ENCODE peak calls at places on chromosomes 4 and X, in eight cellular contexts. B is fibroblast of lung; V is astrocyte of the spinal cord; D is activated CD8-positive, alpha-beta T cell treated with anti-CD3 and anti-CD28 coated beads for 36 hours; G is thoracic aorta; S is tibial artery; L is foreskin keratinocyte; N is cardiac muscle cell. P is an unnamed sample.

GRCh38 chrX:3520458-3520857 is 174.0 kb upstream of the MXRA5 start:
- DNase-seq in G (no peak), L (no peak), N (no peak), S (no peak), D (no peak), B (no peak), V (no peak), P (no peak)

GRCh38 chrX:17738737-17739535 is 1.6 kb downstream of the SCML1 start:
- DNase-seq in N (no peak), D (no peak), L (no peak), B (peak), V (peak), S (no peak), G (no peak), P (no peak)

GRCh38 chr4:153634737-153635353 is 49.2 kb upstream of the TLR2 start:
- DNase-seq in B (peak), N (peak), S (no peak), L (no peak), V (peak), G (no peak), D (no peak), P (no peak)

GRCh38 chrX:43693602-43694406 is 37.7 kb downstream of the MAOA start:
- DNase-seq in S (no peak), D (no peak), G (no peak), B (peak), V (peak), L (no peak), N (no peak), P (no peak)

GRCh38 chr4:10204401-10205058 is 87.9 kb upstream of the WDR1 start:
- DNase-seq in L (no peak), B (no peak), D (no peak), N (no peak), S (no peak), G (no peak), V (no peak), P (no peak)

GRCh38 chrX:70973221-70973620 is 42.3 kb upstream of the SLC7A3 start:
- DNase-seq in L (no peak), B (no peak), D (no peak), N (no peak), S (no peak), G (no peak), V (no peak), P (no peak)

GRCh38 chrX:46305431-46305830 is 239.8 kb downstream of the ZNF674 start:
- DNase-seq in L (no peak), S (no peak), B (no peak), D (no peak), G (no peak), V (no peak), N (no peak), P (no peak)

GRCh38 chr4:47831026-47831689 is 6.7 kb downstream of the CORIN start:
- DNase-seq in B (no peak), G (no peak), L (no peak), S (no peak), D (no peak), V (no peak), N (peak), P (no peak)

GRCh38 chr4:177853198-177853597 is 411.0 kb upstream of the AGA start:
- DNase-seq in S (no peak), B (no peak), G (no peak), D (no peak), N (no peak), L (no peak), V (no peak), P (no peak)

GRCh38 chr4:168743576-168743975 is 246.7 kb downstream of the PALLD start:
- DNase-seq in N (no peak), L (no peak), V (peak), S (no peak), D (no peak), B (peak), G (no peak), P (no peak)

GRCh38 chr4:11416767-11417113 is 12.0 kb downstream of the HS3ST1 start:
- DNase-seq in L (no peak), B (no peak), G (no peak), S (no peak), N (no peak), D (no peak), V (no peak), P (no peak)

GRCh38 chr4:11416071-11416766 is 12.5 kb downstream of the HS3ST1 start:
- DNase-seq in B (no peak), S (no peak), D (no peak), G (no peak), N (no peak), V (no peak), L (no peak), P (no peak)

GRCh38 chr4:11420327-11420726 is 8.4 kb downstream of the HS3ST1 start:
- DNase-seq in S (no peak), N (no peak), V (no peak), D (no peak), B (no peak), G (no peak), L (no peak), P (no peak)

GRCh38 chr4:11421116-11421515 is 7.6 kb downstream of the HS3ST1 start:
- DNase-seq in G (no peak), N (no peak), B (no peak), L (no peak), S (no peak), D (no peak), V (peak), P (no peak)

DNA sequence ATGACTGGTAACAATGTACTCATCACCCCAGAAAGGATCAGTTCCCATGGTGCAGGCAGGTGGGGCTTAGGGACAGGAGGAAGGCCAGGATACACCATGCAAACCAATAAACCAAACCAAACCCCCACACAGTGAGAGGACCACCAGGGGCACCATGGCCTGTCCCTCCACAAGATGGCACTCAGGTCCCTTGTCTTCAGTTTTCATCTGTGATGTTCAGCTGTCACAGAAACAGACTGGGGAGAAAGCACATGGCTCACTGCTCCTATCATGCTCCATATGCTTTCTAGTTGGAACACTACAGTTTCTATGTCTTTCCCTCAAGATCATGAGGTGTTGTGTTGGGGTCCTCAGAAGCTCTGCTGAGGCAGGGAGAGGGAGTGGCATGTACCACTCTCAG is 10.1 kb downstream of the HS3ST1 start:
- DNase-seq in L (no peak), N (no peak), B (peak), D (peak), S (no peak), V (no peak), G (no peak), P (no peak)
- TF ChIP-seq CTCF in L (peak), N (no peak), B (peak), D (peak), S (no peak), V (peak), G (no peak), P (no peak)

GRCh38 chrX:19581786-19582185 is 66.5 kb upstream of the MAP3K15 start:
- DNase-seq in S (no peak), D (no peak), L (no peak), B (no peak), N (no peak), V (no peak), G (no peak), P (no peak)
- TF ChIP-seq CTCF in S (no peak), D (no peak), L (no peak), B (no peak), N (no peak), V (no peak), G (no peak), P (no peak)

GRCh38 chr4:17578482-17578891 is 1.5 kb downstream of the LAP3 start:
- DNase-seq in L (no peak), G (no peak), V (peak), N (no peak), S (no peak), D (peak), B (peak), P (peak)

GRCh38 chr4:17574206-17574605 is 2.8 kb upstream of the LAP3 start:
- DNase-seq in N (no peak), S (no peak), G (no peak), V (no peak), D (no peak), B (no peak), L (no peak), P (no peak)

GRCh38 chr4:17576932-17577659 is at the start of gene LAP3:
- DNase-seq in G (peak), S (peak), L (peak), V (peak), N (peak), B (peak), D (peak), P (peak)

GRCh38 chr4:17580969-17581368 is 4.0 kb downstream of the LAP3 start:
- DNase-seq in G (no peak), D (no peak), S (no peak), B (peak), L (no peak), N (no peak), V (peak), P (no peak)

DNA sequence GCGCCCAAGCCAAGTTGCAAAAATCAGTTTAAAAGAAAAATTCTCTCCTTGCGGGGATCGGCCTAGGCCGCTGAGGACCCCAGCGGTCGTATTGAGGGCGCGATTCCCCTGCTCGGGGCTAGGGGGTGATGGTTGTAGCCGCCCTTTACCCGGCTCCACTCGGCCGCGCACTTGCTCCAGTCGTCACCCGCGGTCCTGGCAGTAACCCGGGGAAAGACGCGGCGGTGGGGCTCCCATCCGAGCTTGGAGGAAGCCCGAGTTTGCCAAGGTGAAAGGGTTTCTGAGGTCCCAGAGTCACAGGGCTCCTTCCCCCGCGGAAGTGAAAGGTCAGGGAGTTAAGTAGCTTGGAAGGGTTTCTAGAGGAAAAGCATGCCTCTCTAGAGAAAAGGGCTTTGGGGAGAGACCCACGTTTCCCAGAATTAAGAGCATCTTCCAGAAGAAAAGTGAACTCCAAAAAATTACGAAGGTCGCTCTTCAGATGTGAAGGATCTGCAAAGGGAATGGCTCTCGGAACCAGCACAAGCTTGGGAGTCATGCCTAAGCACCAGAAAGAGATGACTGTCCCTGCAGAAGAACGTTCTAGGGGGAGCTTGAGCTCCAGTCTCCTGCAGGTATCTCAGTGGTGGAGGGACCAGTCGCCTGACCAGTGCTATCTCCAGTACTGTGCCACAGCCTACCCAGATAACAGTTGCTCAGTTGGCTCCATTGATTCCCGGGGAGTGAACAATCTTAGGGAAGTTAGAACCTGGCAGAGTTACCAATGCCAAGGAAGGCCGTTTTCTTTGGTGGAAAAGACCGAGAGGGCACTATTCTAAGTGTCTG is 873 bp downstream of the LAP3 start:
- DNase-seq in N (peak), B (peak), V (peak), D (peak), S (peak), L (no peak), G (peak), P (peak)
- TF ChIP-seq CTCF in N (no peak), B (no peak), V (peak), D (no peak), S (no peak), L (no peak), G (no peak), P (no peak)

GRCh38 chrX:54449929-54450328 is 9.7 kb downstream of the TSR2 start:
- DNase-seq in B (no peak), L (no peak), S (no peak), V (no peak), D (no peak), N (no peak), G (no peak), P (no peak)

GRCh38 chrX:54444752-54445151 is 4.5 kb downstream of the TSR2 start:
- DNase-seq in N (no peak), G (no peak), S (no peak), D (no peak), V (no peak), B (no peak), L (no peak), P (no peak)

GRCh38 chrX:54442790-54443189 is 2.6 kb downstream of the TSR2 start:
- DNase-seq in D (no peak), B (no peak), N (no peak), L (no peak), S (no peak), G (no peak), V (no peak), P (no peak)

GRCh38 chrX:54446084-54446483 is 5.9 kb downstream of the TSR2 start:
- DNase-seq in G (no peak), S (no peak), B (no peak), V (no peak), N (no peak), D (no peak), L (no peak), P (no peak)

GRCh38 chrX:54447461-54447860 is 7.3 kb downstream of the TSR2 start:
- DNase-seq in G (no peak), B (peak), S (no peak), N (peak), L (no peak), V (no peak), D (no peak), P (no peak)
- TF ChIP-seq CTCF in G (no peak), B (peak), S (no peak), N (peak), L (peak), V (no peak), D (no peak), P (no peak)

GRCh38 chr4:13876151-13876550 is 248.6 kb upstream of the BOD1L1 start:
- DNase-seq in D (no peak), B (no peak), V (no peak), S (no peak), L (no peak), G (no peak), N (no peak), P (no peak)

GRCh38 chr4:13887010-13887409 is 259.5 kb upstream of the BOD1L1 start:
- DNase-seq in D (no peak), L (no peak), S (no peak), N (no peak), G (no peak), V (no peak), B (no peak), P (no peak)

GRCh38 chr4:13876940-13877339 is 249.4 kb upstream of the BOD1L1 start:
- DNase-seq in V (no peak), G (no peak), D (no peak), N (no peak), S (no peak), L (no peak), B (no peak), P (no peak)

DNA sequence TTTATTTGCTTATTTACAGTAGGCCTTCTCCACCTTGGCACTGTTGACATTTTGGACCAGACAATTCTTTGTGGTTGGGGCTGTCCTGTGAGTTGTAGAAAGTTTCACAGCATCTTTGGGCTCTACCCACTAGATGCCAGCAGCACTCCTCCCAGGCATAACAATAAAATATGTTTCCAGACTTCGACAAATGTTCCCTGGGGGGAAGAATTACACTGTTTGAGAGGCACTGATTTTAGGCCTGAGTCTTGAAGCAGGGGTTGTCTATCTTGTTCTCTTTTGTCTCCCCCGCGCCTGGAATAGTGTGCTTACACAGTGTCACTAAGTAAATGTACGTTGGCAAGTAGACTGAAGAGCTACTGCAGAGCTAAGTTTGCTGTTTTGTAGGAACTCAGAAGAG is 254.4 kb upstream of the BOD1L1 start:
- DNase-seq in N (no peak), B (peak), V (no peak), S (no peak), L (no peak), G (no peak), D (no peak), P (no peak)
- TF ChIP-seq CTCF in N (peak), B (peak), V (peak), S (no peak), L (peak), G (no peak), D (no peak), P (no peak)

GRCh38 chrX:21764043-21764442 is 6.1 kb upstream of the SMPX start:
- DNase-seq in B (no peak), N (no peak), L (no peak), V (no peak), S (no peak), D (no peak), G (no peak), P (no peak)
- TF ChIP-seq CTCF in B (no peak), N (no peak), L (peak), V (no peak), S (no peak), D (no peak), G (no peak), P (no peak)

GRCh38 chrX:69424161-69424560 is 80.0 kb upstream of the NALF2 start:
- DNase-seq in D (no peak), S (no peak), G (no peak), B (peak), V (peak), L (no peak), N (peak), P (no peak)
- TF ChIP-seq CTCF in D (no peak), S (no peak), G (no peak), B (peak), V (peak), L (peak), N (peak), P (no peak)

DNA sequence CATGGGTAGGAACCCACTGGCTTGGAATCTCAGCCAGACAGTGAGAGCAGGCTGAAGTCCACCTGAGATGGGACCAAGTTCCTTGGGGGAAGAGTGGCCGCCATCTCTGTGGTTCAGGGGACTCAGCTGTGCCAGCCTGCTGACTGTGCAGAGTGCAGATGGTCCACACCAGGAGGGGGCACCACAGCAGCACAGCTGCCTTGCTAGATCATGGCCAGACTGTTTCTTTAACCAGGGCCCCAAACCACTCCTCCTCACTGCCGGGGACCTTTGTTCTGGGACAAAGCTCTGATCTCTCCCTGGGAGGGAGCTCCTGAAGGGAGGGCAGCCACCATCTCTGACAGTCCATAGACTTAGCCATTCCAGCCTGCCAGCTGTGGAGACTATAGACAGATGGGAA is 2189.6 kb downstream of the PCDH7 start:
- DNase-seq in S (no peak), V (no peak), B (no peak), G (no peak), L (no peak), N (no peak), D (no peak), P (no peak)
- TF ChIP-seq CTCF in S (no peak), V (no peak), B (no peak), G (no peak), L (no peak), N (no peak), D (no peak), P (no peak)

P was measured in GM20000.